ENCODE peak calls at places on chromosomes 13 and 19, in six cellular contexts. S is MM.1S, G is HCT116, L is body of pancreas, T is cardiac muscle cell, Q is PC-3. V is an unnamed sample.

GRCh38 chr13:94967183-94968039 is 255.1 kb upstream of the SOX21 start:
- DNase-seq in S (peak; percentile 25), G (no peak), L (no peak), T (peak; percentile 56), Q (peak; percentile 34), V (no peak)

GRCh38 chr19:53424968-53425597 is 6.7 kb upstream of the ZNF761 start:
- DNase-seq in S (no peak), G (no peak), L (peak; percentile 76), T (peak; percentile 85), Q (peak; percentile 69), V (peak; percentile 36)

GRCh38 chr19:57934820-57935665 is at the start of gene ZNF418:
- DNase-seq in S (no peak), G (no peak), L (peak; percentile 61), T (peak; percentile 89), Q (no peak), V (peak; percentile 72)

GRCh38 chr13:46553521-46553885 is 533 bp downstream of the LRCH1 start:
- DNase-seq in S (no peak), G (no peak), L (no peak), T (peak; percentile 34), Q (no peak), V (no peak)

GRCh38 chr19:40229484-40229883 is 3.0 kb upstream of the CCNP start:
- DNase-seq in S (no peak), G (no peak), L (no peak), T (no peak), Q (peak; percentile 41), V (no peak)

GRCh38 chr13:100176781-100177389 is 88.0 kb downstream of the PCCA start:
- DNase-seq in S (no peak), G (no peak), L (no peak), T (peak; percentile 34), Q (no peak), V (no peak)

GRCh38 chr13:113245858-113246791 is 36.7 kb downstream of the CUL4A start:
- DNase-seq in S (no peak), G (no peak), L (no peak), T (no peak), Q (peak; percentile 15), V (no peak)

GRCh38 chr19:55247621-55248099 is 11.2 kb downstream of the PPP6R1 start:
- DNase-seq in S (no peak), G (no peak), L (no peak), T (no peak), Q (peak; percentile 74), V (no peak)

GRCh38 chr19:48633148-48634035 is 3.8 kb downstream of the DBP start:
- DNase-seq in S (no peak), G (no peak), L (no peak), T (no peak), Q (no peak), V (no peak)

GRCh38 chr19:18219911-18220631 is 6.2 kb downstream of the PDE4C start:
- DNase-seq in S (no peak), G (no peak), L (no peak), T (no peak), Q (no peak), V (no peak)

GRCh38 chr13:95641961-95642621 is 2.4 kb downstream of the DZIP1 start:
- DNase-seq in S (no peak), G (no peak), L (peak; percentile 51), T (peak; percentile 32), Q (no peak), V (no peak)

GRCh38 chr19:47032171-47032811 is 12.7 kb downstream of the NPAS1 start:
- DNase-seq in S (peak; percentile 70), G (peak; percentile 32), L (peak; percentile 72), T (peak; percentile 63), Q (peak; percentile 56), V (no peak)

GRCh38 chr19:18784786-18785120 is 6.4 kb downstream of the COMP start:
- DNase-seq in S (no peak), G (no peak), L (no peak), T (no peak), Q (no peak), V (no peak)

GRCh38 chr19:42515241-42515832 is 12.9 kb downstream of the CEACAM1 start:
- DNase-seq in S (no peak), G (no peak), L (no peak), T (no peak), Q (no peak), V (no peak)

GRCh38 chr13:50924025-50924424 is 14.4 kb downstream of the RNASEH2B start:
- DNase-seq in S (no peak), G (no peak), L (no peak), T (no peak), Q (no peak), V (no peak)

GRCh38 chr13:38657191-38657590 is 29.7 kb upstream of the FREM2 start:
- DNase-seq in S (no peak), G (no peak), L (no peak), T (no peak), Q (peak; percentile 11), V (no peak)

GRCh38 chr19:4691383-4691782 is 21.2 kb upstream of the MYDGF start:
- DNase-seq in S (no peak), G (no peak), L (no peak), T (no peak), Q (no peak), V (no peak)

GRCh38 chr19:1626417-1627010 is 21.3 kb upstream of the UQCR11 start:
- DNase-seq in S (no peak), G (no peak), L (no peak), T (no peak), Q (no peak), V (no peak)

GRCh38 chr13:29422015-29422414 is 173.5 kb downstream of the SLC7A1 start:
- DNase-seq in S (no peak), G (no peak), L (no peak), T (no peak), Q (no peak), V (no peak)

GRCh38 chr19:1967087-1967608 is 26.2 kb downstream of the CSNK1G2 start:
- DNase-seq in S (no peak), G (no peak), L (no peak), T (no peak), Q (no peak), V (no peak)

GRCh38 chr13:61466280-61466679 is 50.6 kb upstream of the PCDH20 start:
- DNase-seq in S (no peak), G (no peak), L (no peak), T (peak; percentile 37), Q (peak; percentile 15), V (no peak)

DNA sequence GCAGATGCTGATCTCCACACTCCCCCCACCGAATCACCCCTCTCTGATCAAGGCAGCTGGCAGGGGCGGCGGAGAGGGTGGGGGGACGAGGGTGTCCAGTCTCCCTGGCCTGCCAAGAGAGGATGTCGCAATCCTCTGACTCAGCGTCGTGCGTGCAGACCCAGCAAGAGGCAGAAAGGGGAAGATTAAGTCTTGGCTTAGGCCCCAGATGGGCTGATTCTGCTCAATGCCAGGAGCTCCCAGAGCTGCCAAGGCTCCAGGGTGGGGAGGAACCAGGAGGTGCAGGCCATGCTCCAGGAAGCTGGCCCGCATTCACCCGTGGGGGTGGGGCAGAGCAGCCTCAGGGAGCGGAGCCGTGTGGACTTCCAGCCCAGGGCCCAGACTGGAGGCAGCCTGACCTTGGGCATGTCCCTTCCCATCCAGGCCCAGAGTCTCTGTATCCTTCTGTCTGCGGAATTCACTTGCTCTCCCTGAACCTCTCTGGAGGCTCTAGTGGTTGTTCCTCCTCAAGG is 6.6 kb upstream of the BCL3 start:
- DNase-seq in S (no peak), G (peak; percentile 98), L (peak; percentile 100), T (no peak), Q (peak; percentile 98), V (peak; percentile 97)
- H3K4me3 ChIP-seq in S (no peak overlapping the region), G (peak overlapping the region; percentile 44), L (no peak overlapping the region), T (no peak overlapping the region), Q (peak overlapping the region; percentile 40), V (no peak overlapping the region)

GRCh38 chr19:30065680-30066606 is 123.9 kb downstream of the URI1 start:
- DNase-seq in S (no peak), G (no peak), L (no peak), T (no peak), Q (no peak), V (no peak)

GRCh38 chr19:30064021-30064699 is 122.1 kb downstream of the URI1 start:
- DNase-seq in S (no peak), G (no peak), L (no peak), T (no peak), Q (no peak), V (no peak)

GRCh38 chr19:30066781-30067759 is 125.0 kb downstream of the URI1 start:
- DNase-seq in S (no peak), G (no peak), L (no peak), T (no peak), Q (no peak), V (no peak)

GRCh38 chr19:30063184-30064020 is 121.4 kb downstream of the URI1 start:
- DNase-seq in S (no peak), G (no peak), L (no peak), T (no peak), Q (no peak), V (no peak)

GRCh38 chr19:30064776-30065494 is 122.9 kb downstream of the URI1 start:
- DNase-seq in S (no peak), G (no peak), L (no peak), T (no peak), Q (no peak), V (no peak)
- H3K4me3 ChIP-seq in S (peak overlapping the region; percentile 25), G (no peak overlapping the region), L (no peak overlapping the region), T (no peak overlapping the region), Q (no peak overlapping the region), V (no peak overlapping the region)

GRCh38 chr19:2984196-2984490 is 6.8 kb downstream of the TLE6 start:
- DNase-seq in S (no peak), G (no peak), L (no peak), T (no peak), Q (no peak), V (no peak)
- H3K4me3 ChIP-seq in S (no peak overlapping the region), G (no peak overlapping the region), L (no peak overlapping the region), T (peak overlapping the region; percentile 21), Q (peak overlapping the region; percentile 65), V (no peak overlapping the region)

DNA sequence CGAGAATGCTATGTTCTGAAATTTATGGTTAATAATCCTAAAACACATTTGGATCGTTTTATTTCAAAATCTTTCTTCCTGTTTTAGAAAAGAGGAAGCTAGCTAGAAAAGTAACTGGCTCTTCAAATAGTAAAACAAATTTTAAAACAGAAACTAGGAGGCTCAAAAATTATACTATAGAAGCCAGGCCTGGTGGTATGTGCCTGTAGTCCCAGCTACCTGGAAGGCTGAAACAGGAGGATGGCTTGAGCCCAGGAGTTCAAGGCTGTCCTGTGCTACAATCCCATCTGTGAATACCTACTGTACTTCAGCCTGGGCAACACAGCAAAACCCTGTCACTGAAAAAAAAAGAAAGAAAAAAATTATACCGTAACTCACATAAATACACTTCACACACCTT is 57.9 kb downstream of the ELF1 start:
- DNase-seq in S (no peak), G (no peak), L (no peak), T (no peak), Q (no peak), V (no peak)
- H3K4me3 ChIP-seq in S (no peak overlapping the region), G (no peak overlapping the region), L (no peak overlapping the region), T (no peak overlapping the region), Q (no peak overlapping the region), V (no peak overlapping the region)

V was measured in LNCaP clone FGC.